ENCODE peak calls at places on chromosome 5, in eight cellular contexts. T is neural crest cell, B is astrocyte of the spinal cord, Y is PC-9, M is tibial artery, V is mesothelial cell of epicardium, P is OCI-LY7, N is fibroblast of the aortic adventitia. F is an unnamed sample.
A peak's percentile ranks its signal among the peaks of the same experiment; 100 is the strongest.

GRCh38 chr5:127320032-127320945 is 29.7 kb downstream of the MEGF10 start:
- DNase-seq in N (no peak), M (no peak), V (no peak), B (peak; percentile 69), P (peak; percentile 23), T (no peak), Y (no peak), F (peak; percentile 45)

GRCh38 chr5:126972062-126972895 is 58.1 kb downstream of the MARCHF3 start:
- DNase-seq in Y (no peak), T (no peak), B (no peak), P (peak; percentile 83), N (peak; percentile 38), M (no peak), V (no peak), F (no peak)

GRCh38 chr5:5658226-5658625 is 235.7 kb downstream of the ICE1 start:
- DNase-seq in V (no peak), P (no peak), Y (no peak), N (peak; percentile 25), T (no peak), B (peak; percentile 43), M (peak; percentile 86), F (no peak)

GRCh38 chr5:146071171-146071570 is 34.2 kb downstream of the PLAC8L1 start:
- DNase-seq in Y (no peak), V (no peak), T (no peak), P (no peak), B (no peak), N (no peak), M (no peak), F (no peak)

GRCh38 chr5:171795381-171795780 is 9.8 kb downstream of the SMIM23 start:
- DNase-seq in M (no peak), N (no peak), P (no peak), T (no peak), V (no peak), Y (no peak), B (no peak), F (no peak)

GRCh38 chr5:52870448-52870847 is 82.7 kb downstream of the ITGA1 start:
- DNase-seq in T (peak; percentile 6), Y (no peak), B (no peak), P (no peak), M (peak; percentile 72), V (no peak), N (no peak), F (no peak)

GRCh38 chr5:176533894-176534611 is 3.1 kb downstream of the RNF44 start:
- DNase-seq in T (no peak), M (no peak), N (peak; percentile 44), B (no peak), Y (no peak), P (peak; percentile 77), V (no peak), F (no peak)

GRCh38 chr5:1563617-1564181 is 39.9 kb upstream of the LPCAT1 start:
- DNase-seq in N (no peak), Y (no peak), B (no peak), M (peak; percentile 57), V (no peak), T (no peak), P (no peak), F (no peak)

GRCh38 chr5:3856036-3856435 is 260.4 kb downstream of the IRX1 start:
- DNase-seq in Y (no peak), B (no peak), V (no peak), T (no peak), P (no peak), N (no peak), M (no peak), F (no peak)

GRCh38 chr5:136038635-136039034 is 9.8 kb downstream of the TGFBI start:
- DNase-seq in B (no peak), M (no peak), V (no peak), Y (no peak), P (no peak), N (peak; percentile 46), T (no peak), F (no peak)

GRCh38 chr5:111167551-111167950 is 56.6 kb upstream of the CAMK4 start:
- DNase-seq in T (no peak), Y (no peak), V (no peak), P (no peak), N (no peak), B (no peak), M (no peak), F (no peak)

GRCh38 chr5:56693220-56693579 is 122.1 kb upstream of the MAP3K1 start:
- DNase-seq in Y (no peak), B (no peak), N (no peak), T (no peak), V (no peak), M (no peak), P (no peak), F (no peak)

GRCh38 chr5:151454166-151454565 is 6.8 kb downstream of the SLC36A1 start:
- DNase-seq in Y (peak; percentile 59), M (no peak), N (no peak), B (no peak), P (no peak), V (no peak), T (no peak), F (no peak)

GRCh38 chr5:107968998-107969397 is 298.3 kb upstream of the EFNA5 start:
- DNase-seq in N (peak; percentile 36), Y (no peak), B (peak; percentile 46), V (no peak), P (no peak), T (no peak), M (no peak), F (no peak)

GRCh38 chr5:106314221-106314824 is 1356.4 kb downstream of the EFNA5 start:
- DNase-seq in V (no peak), M (no peak), Y (no peak), T (no peak), B (peak; percentile 19), P (no peak), N (peak; percentile 74), F (no peak)

DNA sequence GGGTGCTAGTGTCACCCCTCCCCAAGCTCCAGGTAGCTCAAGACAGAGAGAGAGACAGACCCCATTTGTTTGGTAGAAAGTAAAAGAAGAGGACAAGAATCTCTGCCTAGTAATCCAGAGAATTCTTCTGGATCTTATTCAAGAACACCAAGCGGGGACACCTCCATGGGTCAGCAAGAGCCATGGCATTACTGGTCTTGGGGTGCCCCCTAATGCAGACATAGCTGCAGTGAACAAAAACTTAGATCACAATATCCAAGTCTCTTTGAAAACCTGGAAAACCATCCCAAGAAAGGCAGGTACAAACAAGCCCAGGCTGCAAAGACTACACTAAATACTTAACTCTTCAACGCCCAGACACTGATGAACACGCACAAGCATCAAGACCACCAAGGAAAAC is 29.9 kb upstream of the PDE4D start:
- DNase-seq in N (peak; percentile 6), M (no peak), V (no peak), Y (no peak), P (no peak), T (no peak), B (no peak), F (no peak)
- TF ChIP-seq CTCF in N (no peak), M (no peak), V (no peak), Y (peak; percentile 18), P (no peak), T (no peak), B (no peak), F (no peak)

DNA sequence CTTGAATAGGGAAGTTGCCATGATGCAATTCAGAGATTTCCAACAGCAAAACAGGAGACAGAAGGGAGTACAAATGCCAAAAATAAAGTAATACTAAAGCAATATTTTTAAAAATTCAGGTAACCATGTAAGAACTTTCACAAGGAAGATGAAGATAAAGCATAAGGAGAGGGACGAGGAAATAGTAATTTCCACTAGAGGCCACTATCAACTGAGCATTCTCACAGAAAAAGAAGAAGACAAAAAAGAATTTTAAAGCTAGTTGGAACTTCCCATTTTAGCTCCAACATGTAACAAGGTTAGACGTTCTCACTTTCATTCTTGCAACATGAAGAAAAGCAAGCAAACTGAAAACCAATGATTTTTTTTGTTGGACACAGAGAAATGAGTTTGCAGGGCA is 779.9 kb upstream of the CDH6 start:
- DNase-seq in T (no peak), P (no peak), V (no peak), N (peak; percentile 7), B (peak; percentile 7), Y (no peak), M (no peak), F (no peak)
- TF ChIP-seq CTCF in T (peak; percentile 40), P (no peak), V (no peak), N (peak; percentile 19), B (peak; percentile 21), Y (no peak), M (no peak), F (no peak)

DNA sequence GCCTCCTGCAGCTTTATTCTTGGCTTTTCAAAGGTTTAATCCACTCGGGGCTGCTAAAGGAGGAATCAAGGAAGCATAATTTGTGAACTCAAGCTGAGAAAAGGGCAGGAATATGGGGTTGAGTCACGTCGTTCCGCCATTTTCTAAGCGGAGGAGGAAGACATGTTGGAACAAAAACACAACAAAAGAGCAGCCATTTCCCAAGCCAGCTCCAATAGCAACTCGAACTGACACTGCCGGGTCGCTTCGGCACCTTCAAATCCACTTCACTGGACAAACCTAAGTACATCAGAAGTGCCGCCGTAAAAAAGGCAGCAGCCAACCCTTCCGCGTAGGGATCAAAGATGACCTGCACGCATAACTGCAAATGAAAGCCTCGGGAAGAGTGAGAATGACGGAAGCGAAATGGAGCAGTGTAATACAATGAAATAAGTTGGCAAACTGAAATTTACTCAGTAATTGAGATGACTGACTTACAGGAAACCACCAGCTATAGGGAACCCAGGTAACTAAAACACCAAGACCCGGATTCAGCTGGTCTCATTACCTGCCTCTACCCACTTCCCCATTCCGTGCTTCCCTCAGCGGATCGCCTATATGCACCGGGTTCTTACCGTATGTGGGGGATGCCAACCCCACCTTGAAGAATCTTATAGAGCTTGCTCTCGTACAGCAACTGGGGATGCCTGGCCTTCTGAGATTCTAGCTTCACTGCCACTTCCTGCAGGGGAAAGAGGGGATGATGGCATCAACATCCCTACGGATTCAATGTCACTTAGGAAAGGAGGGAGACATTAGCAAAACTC is 1.6 kb downstream of the CSNK1A1 start:
- DNase-seq in T (no peak), M (no peak), B (peak; percentile 61), Y (no peak), N (peak; percentile 62), V (no peak), P (peak; percentile 85), F (peak; percentile 65)
- TF ChIP-seq CTCF in T (no peak), M (no peak), B (no peak), Y (no peak), N (peak; percentile 9), V (no peak), P (no peak), F (no peak)

GRCh38 chr5:152622628-152623027 is 217.5 kb upstream of the NMUR2 start:
- DNase-seq in P (no peak), V (no peak), T (no peak), Y (no peak), N (no peak), M (no peak), B (no peak), F (no peak)

GRCh38 chr5:152619756-152620155 is 214.7 kb upstream of the NMUR2 start:
- DNase-seq in V (no peak), P (no peak), M (no peak), Y (no peak), T (no peak), N (no peak), B (no peak), F (no peak)

GRCh38 chr5:152625696-152626095 is 220.6 kb upstream of the NMUR2 start:
- DNase-seq in B (no peak), N (no peak), P (no peak), T (no peak), M (no peak), Y (no peak), V (no peak), F (no peak)

GRCh38 chr5:152623951-152624350 is 218.9 kb upstream of the NMUR2 start:
- DNase-seq in M (no peak), Y (no peak), V (no peak), B (no peak), P (no peak), N (no peak), T (no peak), F (no peak)
- TF ChIP-seq CTCF in M (no peak), Y (no peak), V (no peak), B (no peak), P (no peak), N (no peak), T (no peak), F (no peak)

GRCh38 chr5:141199359-141200235 is at the start of gene PCDHB11:
- DNase-seq in N (no peak), P (peak; percentile 18), M (no peak), V (no peak), B (no peak), Y (no peak), T (no peak), F (no peak)
- TF ChIP-seq CTCF in N (no peak), P (peak; percentile 75), M (no peak), V (peak; percentile 32), B (no peak), Y (peak; percentile 44), T (peak; percentile 50), F (no peak)

F was measured in GM12864.